ENCODE peak calls at places on chromosomes 11 and 22, in five cellular contexts. B is IMR-90, W is A549, F is kidney, Q is Peyer's patch. I is an unnamed sample.

GRCh38 chr11:5204787-5205186 is 4.3 kb upstream of the OR51V1 start:
- DNase-seq in B (peak; percentile 90), W (peak; percentile 64), F (no peak), Q (no peak), I (no peak)

GRCh38 chr22:30649430-30650007 is 13.9 kb downstream of the SLC35E4 start:
- DNase-seq in B (peak; percentile 88), W (no peak), F (peak; percentile 89), Q (peak; percentile 74), I (peak; percentile 80)

GRCh38 chr22:21948390-21948789 is 4.3 kb downstream of the PPM1F start:
- DNase-seq in B (no peak), W (no peak), F (no peak), Q (no peak), I (no peak)

GRCh38 chr22:17477401-17477833 is 85.9 kb upstream of the SLC25A18 start:
- DNase-seq in B (no peak), W (no peak), F (no peak), Q (no peak), I (no peak)

GRCh38 chr11:93133710-93134109 is 64.1 kb downstream of the SLC36A4 start:
- DNase-seq in B (peak; percentile 82), W (no peak), F (no peak), Q (no peak), I (no peak)

GRCh38 chr11:36376315-36376887 is 80.3 kb downstream of the PRR5L start:
- DNase-seq in B (peak; percentile 18), W (no peak), F (peak; percentile 84), Q (peak; percentile 72), I (peak; percentile 76)

GRCh38 chr11:63767415-63768231 is 952 bp downstream of the ZFTA start:
- DNase-seq in B (peak; percentile 74), W (peak; percentile 66), F (peak; percentile 82), Q (peak; percentile 57), I (peak; percentile 67)

GRCh38 chr11:17432041-17432440 is 43.6 kb upstream of the KCNJ11 start:
- DNase-seq in B (no peak), W (no peak), F (no peak), Q (no peak), I (no peak)

GRCh38 chr11:2748814-2749554 is 49.2 kb upstream of the KCNQ1OT1 start:
- DNase-seq in B (no peak), W (no peak), F (peak; percentile 38), Q (peak; percentile 42), I (peak; percentile 22)

GRCh38 chr11:32885556-32885955 is 7.1 kb upstream of the QSER1 start:
- DNase-seq in B (no peak), W (no peak), F (no peak), Q (no peak), I (no peak)

GRCh38 chr11:36602143-36602542 is 4.1 kb upstream of the RAG2 start:
- DNase-seq in B (no peak), W (no peak), F (no peak), Q (no peak), I (no peak)

GRCh38 chr22:45451988-45452387 is 38.5 kb downstream of the RIBC2 start:
- DNase-seq in B (no peak), W (no peak), F (no peak), Q (no peak), I (no peak)

GRCh38 chr11:47415949-47416472 is 7.6 kb downstream of the SLC39A13 start:
- DNase-seq in B (peak; percentile 96), W (peak; percentile 40), F (peak; percentile 93), Q (no peak), I (peak; percentile 78)

GRCh38 chr11:86477495-86478155 is 102.9 kb downstream of the CCDC81 start:
- DNase-seq in B (peak; percentile 45), W (no peak), F (no peak), Q (no peak), I (no peak)

GRCh38 chr11:83011333-83012167 is 60.1 kb downstream of the RAB30 start:
- DNase-seq in B (no peak), W (no peak), F (no peak), Q (no peak), I (no peak)

GRCh38 chr22:38097557-38098409 is 12.7 kb downstream of the BAIAP2L2 start:
- DNase-seq in B (peak; percentile 12), W (no peak), F (peak; percentile 73), Q (no peak), I (no peak)

GRCh38 chr11:45176996-45177395 is 30.6 kb downstream of the PRDM11 start:
- DNase-seq in B (no peak), W (no peak), F (no peak), Q (no peak), I (no peak)

GRCh38 chr22:22685586-22685985 is 41.2 kb downstream of the GGTLC2 start:
- DNase-seq in B (no peak), W (no peak), F (no peak), Q (no peak), I (no peak)

GRCh38 chr11:78715639-78716311 is 141.1 kb upstream of the NARS2 start:
- DNase-seq in B (peak; percentile 91), W (peak; percentile 52), F (no peak), Q (peak; percentile 64), I (no peak)

GRCh38 chr11:60343094-60343704 is 16.1 kb downstream of the MS4A6E start:
- DNase-seq in B (no peak), W (peak; percentile 10), F (no peak), Q (no peak), I (no peak)

GRCh38 chr11:46360878-46361277 is 13.6 kb downstream of the DGKZ start:
- DNase-seq in B (no peak), W (no peak), F (no peak), Q (no peak), I (no peak)

GRCh38 chr11:89491141-89491690 is at the start of gene NOX4:
- DNase-seq in B (peak; percentile 48), W (no peak), F (peak; percentile 80), Q (peak; percentile 39), I (peak; percentile 48)

GRCh38 chr22:19113429-19113828 is 8.8 kb downstream of the DGCR2 start:
- DNase-seq in B (no peak), W (no peak), F (no peak), Q (no peak), I (no peak)

GRCh38 chr22:19109198-19110063 is 12.8 kb downstream of the DGCR2 start:
- DNase-seq in B (peak; percentile 64), W (no peak), F (no peak), Q (no peak), I (no peak)

GRCh38 chr22:19110064-19110458 is 12.2 kb downstream of the DGCR2 start:
- DNase-seq in B (no peak), W (no peak), F (no peak), Q (no peak), I (no peak)

GRCh38 chr22:19111584-19111983 is 10.6 kb downstream of the DGCR2 start:
- DNase-seq in B (no peak), W (no peak), F (no peak), Q (no peak), I (no peak)

DNA sequence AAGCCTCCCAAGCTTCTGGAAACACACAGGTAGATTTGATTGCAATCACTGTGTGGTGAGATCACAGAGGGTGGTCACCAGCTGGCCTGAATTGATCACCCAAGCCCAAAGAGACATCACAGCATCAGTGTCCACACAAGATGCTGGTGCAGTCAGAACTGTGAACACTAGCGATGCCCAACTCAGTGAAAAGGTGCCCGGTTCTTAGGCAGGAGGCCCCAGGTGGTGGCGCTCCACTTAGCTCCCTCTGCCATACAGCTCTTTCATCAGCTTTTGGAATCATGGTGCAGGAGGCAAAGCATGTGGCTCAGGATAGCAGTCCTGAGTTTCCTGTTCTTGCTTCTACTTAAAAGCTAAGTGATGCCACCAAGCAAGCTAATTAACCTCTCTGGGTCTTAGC is 11.1 kb downstream of the DGCR2 start:
- DNase-seq in B (no peak), W (no peak), F (no peak), Q (no peak), I (no peak)
- H3K4me1 ChIP-seq in B (peaks cover 12% of the 10 kb centered on the region), W (peaks cover 15% of the 10 kb centered on the region), F (peaks cover 11% of the 10 kb centered on the region), Q (peaks cover 31% of the 10 kb centered on the region), I (peaks cover 23% of the 10 kb centered on the region)

GRCh38 chr11:102279641-102280170 is 37.6 kb upstream of the BIRC3 start:
- DNase-seq in B (peak; percentile 84), W (no peak), F (no peak), Q (no peak), I (peak; percentile 65)
- TF ChIP-seq CTCF in B (peak; percentile 33), W (no peak), F (no peak), Q (peak; percentile 57), I (no peak)

GRCh38 chr11:118916842-118917388 is 8.8 kb downstream of the BCL9L start:
- DNase-seq in B (peak; percentile 75), W (no peak), F (peak; percentile 87), Q (no peak), I (peak; percentile 67)

GRCh38 chr11:118918128-118918685 is 7.5 kb downstream of the BCL9L start:
- DNase-seq in B (peak; percentile 91), W (no peak), F (peak; percentile 90), Q (peak; percentile 94), I (peak; percentile 90)

GRCh38 chr11:118915941-118916841 is 9.5 kb downstream of the BCL9L start:
- DNase-seq in B (no peak), W (no peak), F (peak; percentile 72), Q (no peak), I (no peak)

GRCh38 chr11:118918686-118919280 is 6.9 kb downstream of the BCL9L start:
- DNase-seq in B (peak; percentile 43), W (no peak), F (peak; percentile 62), Q (peak; percentile 56), I (no peak)

DNA sequence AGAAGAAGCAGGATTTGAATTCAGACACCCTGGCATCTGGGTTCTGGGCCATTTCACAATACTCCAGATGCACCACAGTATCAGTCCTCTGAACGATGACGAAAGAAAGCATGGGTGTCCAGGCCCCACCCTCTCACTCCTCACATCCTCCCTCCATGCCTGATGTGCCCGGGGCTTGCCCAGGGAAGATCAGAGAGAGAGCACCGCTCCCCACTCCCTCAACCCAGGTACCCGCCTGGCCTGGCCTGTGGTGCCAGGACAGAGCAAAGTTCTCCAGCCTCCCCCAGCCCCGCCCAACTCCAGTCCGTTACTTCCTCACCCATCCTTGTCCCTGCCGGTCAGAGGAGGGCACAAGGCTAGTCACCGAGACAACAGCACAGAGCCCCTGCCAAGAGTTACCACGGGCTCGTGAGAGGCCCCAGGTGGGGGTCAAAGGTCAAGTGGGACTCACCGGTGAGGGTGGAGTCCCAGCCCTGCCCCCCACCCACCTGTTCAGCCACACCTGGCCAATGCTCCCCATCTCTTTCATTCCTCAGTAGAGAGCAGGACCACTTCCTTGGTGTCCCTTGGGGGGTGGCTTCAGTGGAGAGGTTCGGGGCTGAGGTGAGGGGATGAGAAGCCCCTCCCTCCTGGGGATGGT is 8.1 kb downstream of the BCL9L start:
- DNase-seq in B (peak; percentile 91), W (no peak), F (peak; percentile 89), Q (peak; percentile 89), I (peak; percentile 87)
- H3K4me3 ChIP-seq in B (no peak overlapping the region), W (peak overlapping the region; percentile 43), F (no peak overlapping the region), Q (peak overlapping the region; percentile 20), I (no peak overlapping the region)

GRCh38 chr11:9687736-9688494 is 24.0 kb downstream of the SWAP70 start:
- DNase-seq in B (peak; percentile 36), W (no peak), F (no peak), Q (no peak), I (no peak)
- H3K4me1 ChIP-seq in B (peaks cover 11% of the 10 kb centered on the region), W (peaks cover 34% of the 10 kb centered on the region), F (peaks cover 8% of the 10 kb centered on the region), Q (peaks cover 20% of the 10 kb centered on the region), I (no peaks in the 10 kb centered on the region)